ENCODE peak calls at places on chromosomes 7 and 10, in nine cellular contexts. D, W, G, S, P, Y, N, Z and C are unnamed samples.

GRCh38 chr10:111360260-111360925 is 283.6 kb downstream of the ADRA2A start:
- DNase-seq in W (no peak), G (peak; percentile 80), Y (peak; percentile 23), N (peak; percentile 1), P (no peak), S (no peak), D (no peak), Z (peak; percentile 25), C (peak; percentile 41)

GRCh38 chr7:111855842-111856227 is 293.5 kb upstream of the IMMP2L start:
- DNase-seq in D (no peak), N (peak; percentile 77), G (peak; percentile 27), P (no peak), Z (no peak), S (no peak), Y (no peak), W (no peak), C (no peak)

GRCh38 chr10:408223-408622 is 273.0 kb downstream of the ZMYND11 start:
- DNase-seq in Z (no peak), G (no peak), W (no peak), N (no peak), S (peak; percentile 64), P (no peak), D (no peak), Y (no peak), C (no peak)

GRCh38 chr10:114638874-114639625 is 19.0 kb downstream of the ABLIM1 start:
- DNase-seq in W (no peak), P (no peak), D (no peak), S (peak; percentile 75), Y (no peak), Z (no peak), N (peak; percentile 89), G (no peak), C (no peak)

GRCh38 chr10:132462463-132463332 is 65.7 kb downstream of the PWWP2B start:
- DNase-seq in Y (peak; percentile 27), S (no peak), Z (no peak), N (no peak), P (peak; percentile 82), W (no peak), D (no peak), G (no peak), C (peak; percentile 16)

GRCh38 chr10:22341190-22341935 is 3.9 kb upstream of the SPAG6 start:
- DNase-seq in Z (no peak), Y (peak; percentile 75), S (no peak), P (no peak), N (peak; percentile 26), W (no peak), D (peak; percentile 53), G (peak; percentile 59), C (no peak)

GRCh38 chr10:112295853-112296830 is 12.9 kb downstream of the TECTB start:
- DNase-seq in Y (no peak), W (no peak), P (no peak), Z (no peak), S (peak; percentile 46), G (peak; percentile 51), N (peak; percentile 92), D (no peak), C (no peak)

GRCh38 chr7:76296743-76297740 is 5.4 kb upstream of the HSPB1 start:
- DNase-seq in P (no peak), D (no peak), S (no peak), Z (no peak), W (peak; percentile 86), G (no peak), Y (peak; percentile 82), N (peak; percentile 93), C (no peak)

GRCh38 chr10:73625884-73626753 is 15.2 kb downstream of the MYOZ1 start:
- DNase-seq in S (peak; percentile 93), P (no peak), Y (peak; percentile 94), Z (peak; percentile 95), G (peak; percentile 98), N (peak; percentile 99), W (peak; percentile 96), D (peak; percentile 98), C (peak; percentile 86)

GRCh38 chr10:44361080-44361479 is 23.8 kb downstream of the CXCL12 start:
- DNase-seq in P (no peak), S (no peak), W (no peak), N (peak; percentile 28), D (no peak), G (no peak), Z (no peak), Y (no peak), C (no peak)

GRCh38 chr7:116772423-116772852 is 89.9 kb upstream of the CAPZA2 start:
- DNase-seq in S (no peak), Z (no peak), G (no peak), W (no peak), N (peak; percentile 63), Y (no peak), P (no peak), D (no peak), C (no peak)

GRCh38 chr7:27191716-27192545 is 6.9 kb upstream of the HOXA11 start:
- DNase-seq in S (no peak), W (peak; percentile 70), Z (no peak), G (no peak), D (no peak), P (peak; percentile 66), Y (no peak), N (no peak), C (no peak)

GRCh38 chr7:92723205-92723604 is 113.2 kb downstream of the CDK6 start:
- DNase-seq in N (peak; percentile 62), P (no peak), W (no peak), Y (no peak), D (no peak), S (no peak), Z (no peak), G (no peak), C (no peak)

GRCh38 chr10:97038688-97039087 is 147.1 kb downstream of the SLIT1 start:
- DNase-seq in P (no peak), S (no peak), N (no peak), Z (no peak), G (no peak), Y (no peak), W (no peak), D (no peak), C (no peak)

GRCh38 chr10:97034958-97035769 is 150.6 kb downstream of the SLIT1 start:
- DNase-seq in D (no peak), P (peak; percentile 37), Z (no peak), Y (no peak), S (no peak), W (no peak), G (no peak), N (no peak), C (no peak)

GRCh38 chr10:97040248-97040584 is 145.5 kb downstream of the SLIT1 start:
- DNase-seq in W (no peak), Y (no peak), G (no peak), Z (no peak), P (no peak), D (no peak), N (no peak), S (no peak), C (no peak)

GRCh38 chr10:97039538-97040247 is 146.1 kb downstream of the SLIT1 start:
- DNase-seq in D (no peak), N (no peak), Y (no peak), S (no peak), W (no peak), G (no peak), P (peak; percentile 64), Z (no peak), C (no peak)

DNA sequence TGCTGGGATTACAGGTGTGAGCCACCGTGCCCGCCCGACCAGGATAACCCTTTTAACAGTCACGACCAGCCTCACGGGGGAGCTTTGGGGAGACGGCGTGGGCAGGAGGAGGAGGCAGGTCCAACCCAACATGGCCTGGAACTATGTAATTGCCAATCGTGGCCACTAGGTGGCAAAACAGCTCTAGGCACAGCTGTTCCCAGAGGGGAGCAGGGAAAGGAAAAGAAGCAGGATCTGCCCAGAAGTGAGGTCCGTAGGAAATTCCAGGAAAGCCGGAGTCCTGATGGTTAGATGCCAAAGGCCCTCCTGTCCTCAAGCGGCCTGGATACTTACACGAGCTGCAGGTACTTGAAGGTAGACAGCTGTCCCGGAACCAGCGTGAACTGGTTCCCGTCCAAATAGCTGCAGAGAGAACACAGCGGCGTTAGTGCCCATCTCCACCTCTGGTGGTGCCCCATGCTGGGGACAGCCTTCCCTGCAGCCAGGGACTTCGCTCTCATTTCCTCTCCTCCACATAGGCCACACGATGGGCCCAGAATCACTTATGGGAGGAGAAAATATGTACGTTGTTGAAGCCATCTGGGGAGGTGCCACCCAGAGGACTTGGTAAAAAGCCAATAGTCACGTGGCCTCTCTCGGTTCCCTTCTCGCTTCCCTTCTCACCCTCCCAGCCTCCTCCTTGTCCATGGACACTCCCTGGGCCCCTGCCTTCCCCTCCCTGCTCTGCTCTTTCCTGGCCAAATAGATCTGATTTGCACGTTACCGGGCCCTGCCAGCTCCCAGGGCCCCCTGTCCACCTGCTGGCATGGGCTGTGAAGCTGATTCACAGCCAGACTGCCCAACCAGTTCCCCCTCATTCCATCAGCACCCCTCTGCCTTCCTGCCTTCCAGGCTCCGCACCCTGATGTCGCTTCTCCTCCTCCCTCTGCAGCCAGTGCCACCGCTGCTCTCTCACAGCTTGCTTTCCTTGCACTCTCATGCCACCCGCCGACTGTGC is 148.1 kb downstream of the SLIT1 start:
- DNase-seq in P (peak; percentile 37), D (peak; percentile 86), G (peak; percentile 84), W (no peak), Z (peak; percentile 79), S (peak; percentile 43), N (peak; percentile 79), Y (peak; percentile 82), C (no peak)
- TF ChIP-seq CTCF in P (peak; percentile 84), D (peak; percentile 89), G (peak; percentile 86), W (peak; percentile 73), Z (peak; percentile 92), S (peak; percentile 88), N (peak; percentile 88), Y (peak; percentile 77), C (peak; percentile 94)

GRCh38 chr10:103736763-103737162 is 118.6 kb downstream of the SH3PXD2A start:
- DNase-seq in Y (no peak), D (no peak), N (peak; percentile 33), G (no peak), P (no peak), Z (no peak), W (no peak), S (no peak), C (no peak)
- TF ChIP-seq CTCF in Y (no peak), D (no peak), N (no peak), G (no peak), P (no peak), Z (no peak), W (no peak), S (no peak), C (no peak)

GRCh38 chr7:69941077-69941476 is 342.8 kb downstream of the AUTS2 start:
- DNase-seq in N (no peak), W (no peak), G (no peak), Y (no peak), S (no peak), D (no peak), P (no peak), Z (no peak), C (no peak)
- TF ChIP-seq CTCF in N (no peak), W (no peak), G (no peak), Y (no peak), S (no peak), D (no peak), P (no peak), Z (no peak), C (no peak)

DNA sequence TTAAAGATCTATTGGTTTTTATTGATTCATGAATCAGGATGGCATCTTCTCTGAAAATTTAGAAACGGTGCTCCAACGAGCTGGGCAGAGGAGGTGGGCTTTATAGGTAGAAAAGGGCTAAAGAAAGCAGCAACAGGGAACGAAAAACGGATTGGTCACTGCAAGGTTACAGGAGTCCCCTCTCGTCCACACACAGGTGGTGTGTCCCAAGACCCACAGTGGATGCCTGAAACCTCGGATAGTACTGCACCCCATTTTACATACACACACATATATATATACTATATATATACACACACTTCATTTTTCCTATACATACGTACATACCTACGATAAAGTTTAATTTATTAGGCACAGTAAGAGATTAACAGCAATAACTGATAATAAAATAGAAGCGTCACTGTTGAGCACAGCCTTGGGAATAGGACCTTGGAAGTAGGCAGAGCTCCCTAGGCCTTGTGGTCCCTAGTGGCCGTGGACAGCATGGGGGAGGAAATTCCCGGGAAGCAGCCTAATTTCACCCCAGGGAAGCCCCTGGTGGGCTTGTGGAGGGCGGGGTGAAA is 737 bp upstream of the NUB1 start:
- DNase-seq in Z (peak; percentile 11), N (no peak), W (no peak), Y (no peak), D (no peak), G (no peak), S (no peak), P (no peak), C (no peak)
- TF ChIP-seq CTCF in Z (no peak), N (peak; percentile 30), W (no peak), Y (no peak), D (no peak), G (no peak), S (no peak), P (no peak), C (no peak)